ENCODE peak calls at places on chromosomes 1 and 21, in ten cellular contexts. X is stomach, N is AG04450, Y is HL-60, I is mesenchymal stem cell, A is epithelial cell of proximal tubule, K is kidney epithelial cell, L is heart right ventricle, Z is BE2C, C is mammary epithelial cell. B is an unnamed sample.

GRCh38 chr21:25107708-25108107 is 499.6 kb downstream of the MRPL39 start:
- DNase-seq in X (no peak), N (peak), Y (no peak), I (peak), A (peak), K (peak), L (no peak), Z (peak), C (no peak), B (peak)

GRCh38 chr1:246373828-246374569 is 133.1 kb downstream of the SMYD3 start:
- DNase-seq in X (no peak), N (no peak), Y (no peak), I (peak), A (no peak), K (no peak), L (no peak), Z (no peak), C (no peak), B (no peak)

GRCh38 chr21:45592208-45592619 is 50.0 kb upstream of the SLC19A1 start:
- DNase-seq in X (no peak), N (no peak), Y (peak), I (no peak), A (no peak), K (no peak), L (no peak), Z (no peak), C (no peak), B (no peak)

GRCh38 chr21:37452222-37452621 is 85.6 kb downstream of the DYRK1A start:
- DNase-seq in X (no peak), N (peak), Y (no peak), I (peak), A (peak), K (peak), L (peak), Z (no peak), C (peak), B (peak)

GRCh38 chr1:15851251-15852035 is 3.9 kb downstream of the SPEN start:
- DNase-seq in X (no peak), N (no peak), Y (no peak), I (no peak), A (no peak), K (no peak), L (no peak), Z (no peak), C (no peak), B (no peak)

GRCh38 chr1:69246721-69247120 is 321.0 kb upstream of the LRRC7 start:
- DNase-seq in X (no peak), N (no peak), Y (no peak), I (no peak), A (no peak), K (no peak), L (no peak), Z (no peak), C (no peak), B (no peak)

GRCh38 chr1:37549341-37549740 is 4.8 kb downstream of the SNIP1 start:
- DNase-seq in X (no peak), N (no peak), Y (no peak), I (no peak), A (no peak), K (no peak), L (no peak), Z (no peak), C (peak), B (no peak)

GRCh38 chr1:247421074-247421473 is 5.1 kb downstream of the NLRP3 start:
- DNase-seq in X (no peak), N (no peak), Y (no peak), I (no peak), A (no peak), K (no peak), L (no peak), Z (no peak), C (peak), B (no peak)

GRCh38 chr1:202688401-202688800 is 21.9 kb downstream of the SYT2 start:
- DNase-seq in X (no peak), N (no peak), Y (no peak), I (no peak), A (no peak), K (no peak), L (no peak), Z (no peak), C (no peak), B (no peak)

GRCh38 chr1:30191154-30191702 is 532.2 kb downstream of the MATN1 start:
- DNase-seq in X (no peak), N (no peak), Y (no peak), I (peak), A (no peak), K (no peak), L (no peak), Z (peak), C (no peak), B (no peak)

GRCh38 chr1:8661185-8662110 is 156.0 kb downstream of the RERE start:
- DNase-seq in X (no peak), N (peak), Y (no peak), I (peak), A (no peak), K (peak), L (no peak), Z (no peak), C (peak), B (peak)

GRCh38 chr1:16055613-16056520 is 12.3 kb downstream of the CLCNKB start:
- DNase-seq in X (peak), N (peak), Y (peak), I (peak), A (no peak), K (peak), L (peak), Z (peak), C (peak), B (peak)

GRCh38 chr21:43211085-43212071 is 42.6 kb downstream of the CRYAA start:
- DNase-seq in X (peak), N (no peak), Y (no peak), I (no peak), A (no peak), K (no peak), L (peak), Z (peak), C (no peak), B (no peak)

GRCh38 chr1:228178737-228179720 is 13.4 kb downstream of the IBA57 start:
- DNase-seq in X (no peak), N (no peak), Y (no peak), I (peak), A (no peak), K (no peak), L (no peak), Z (peak), C (no peak), B (no peak)

GRCh38 chr1:245856944-245857531 is 650.0 kb downstream of the SMYD3 start:
- DNase-seq in X (no peak), N (no peak), Y (no peak), I (peak), A (no peak), K (no peak), L (no peak), Z (no peak), C (peak), B (peak)

GRCh38 chr1:226569879-226570547 is 21.4 kb downstream of the STUM start:
- DNase-seq in X (no peak), N (no peak), Y (no peak), I (peak), A (no peak), K (no peak), L (no peak), Z (peak), C (no peak), B (no peak)

GRCh38 chr1:179978199-179979079 is 23.8 kb downstream of the CEP350 start:
- DNase-seq in X (no peak), N (no peak), Y (no peak), I (no peak), A (no peak), K (no peak), L (no peak), Z (no peak), C (no peak), B (no peak)

GRCh38 chr1:241447056-241447649 is 72.4 kb downstream of the FH start:
- DNase-seq in X (no peak), N (no peak), Y (no peak), I (peak), A (no peak), K (no peak), L (no peak), Z (no peak), C (no peak), B (no peak)

GRCh38 chr21:21387891-21388290 is 389.7 kb downstream of the NCAM2 start:
- DNase-seq in X (no peak), N (no peak), Y (no peak), I (no peak), A (no peak), K (no peak), L (no peak), Z (no peak), C (no peak), B (no peak)

GRCh38 chr1:243501002-243501401 is 245.2 kb downstream of the SDCCAG8 start:
- DNase-seq in X (no peak), N (peak), Y (no peak), I (no peak), A (no peak), K (no peak), L (no peak), Z (no peak), C (peak), B (peak)

GRCh38 chr1:242828199-242828598 is 303.7 kb upstream of the PLD5 start:
- DNase-seq in X (no peak), N (no peak), Y (no peak), I (no peak), A (no peak), K (no peak), L (no peak), Z (peak), C (no peak), B (no peak)

GRCh38 chr1:215418876-215419442 is 148.1 kb upstream of the KCTD3 start:
- DNase-seq in X (no peak), N (no peak), Y (no peak), I (peak), A (no peak), K (no peak), L (no peak), Z (peak), C (no peak), B (no peak)

GRCh38 chr1:109274533-109275476 is 8.1 kb downstream of the PSRC1 start:
- DNase-seq in X (peak), N (no peak), Y (peak), I (peak), A (no peak), K (peak), L (no peak), Z (peak), C (peak), B (no peak)

GRCh38 chr1:205962821-205963221 is 19.6 kb upstream of the SLC26A9 start:
- DNase-seq in X (no peak), N (no peak), Y (no peak), I (no peak), A (no peak), K (no peak), L (no peak), Z (no peak), C (no peak), B (no peak)
- H3K4me3 ChIP-seq in X (no peak), N (no peak), Y (no peak), I (no peak), A (no peak), K (no peak), L (no peak), Z (no peak), C (no peak), B (no peak)

GRCh38 chr1:198696211-198696610 is 57.4 kb downstream of the PTPRC start:
- DNase-seq in X (no peak), N (no peak), Y (no peak), I (no peak), A (no peak), K (no peak), L (no peak), Z (no peak), C (no peak), B (no peak)
- H3K4me3 ChIP-seq in X (no peak), N (no peak), Y (no peak), I (no peak), A (no peak), K (no peak), L (no peak), Z (no peak), C (no peak), B (no peak)

GRCh38 chr1:182388392-182389134 is 3.0 kb downstream of the GLUL start:
- DNase-seq in X (no peak), N (no peak), Y (no peak), I (no peak), A (no peak), K (no peak), L (no peak), Z (no peak), C (no peak), B (no peak)

GRCh38 chr1:182386980-182387379 is 4.6 kb downstream of the GLUL start:
- DNase-seq in X (no peak), N (no peak), Y (no peak), I (no peak), A (no peak), K (no peak), L (no peak), Z (no peak), C (no peak), B (no peak)

GRCh38 chr1:182385885-182386853 is 5.4 kb downstream of the GLUL start:
- DNase-seq in X (no peak), N (no peak), Y (no peak), I (no peak), A (no peak), K (no peak), L (no peak), Z (no peak), C (no peak), B (no peak)

GRCh38 chr1:182389619-182390047 is 2.0 kb downstream of the GLUL start:
- DNase-seq in X (no peak), N (no peak), Y (peak), I (peak), A (no peak), K (no peak), L (no peak), Z (no peak), C (peak), B (no peak)

DNA sequence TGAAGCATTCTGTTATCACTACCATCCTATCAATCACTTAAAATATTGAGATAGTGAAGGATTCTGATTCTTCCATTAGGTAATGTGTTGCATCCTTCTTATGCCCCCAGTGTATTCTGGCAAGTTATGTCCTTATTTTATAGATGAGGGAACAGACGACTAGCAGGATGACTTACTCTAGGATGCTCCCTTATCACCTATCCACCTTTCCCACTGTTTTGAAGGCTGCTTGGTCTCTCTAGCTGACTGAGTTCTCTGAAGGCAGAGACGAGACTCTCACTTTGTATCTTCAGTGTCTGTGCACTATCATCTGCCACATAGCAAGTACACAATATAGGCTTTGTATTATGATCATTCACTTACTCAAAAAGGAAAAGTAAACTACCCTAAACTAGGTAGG is 4.0 kb downstream of the GLUL start:
- DNase-seq in X (no peak), N (no peak), Y (no peak), I (no peak), A (no peak), K (no peak), L (no peak), Z (no peak), C (no peak), B (no peak)
- H3K4me3 ChIP-seq in X (peak), N (no peak), Y (no peak), I (no peak), A (no peak), K (no peak), L (no peak), Z (no peak), C (no peak), B (no peak)

GRCh38 chr1:31580513-31580870 is 4.2 kb downstream of the TINAGL1 start:
- DNase-seq in X (no peak), N (no peak), Y (no peak), I (no peak), A (no peak), K (no peak), L (no peak), Z (no peak), C (no peak), B (no peak)
- H3K4me3 ChIP-seq in X (peak), N (no peak), Y (no peak), I (no peak), A (peak), K (no peak), L (peak), Z (no peak), C (no peak), B (no peak)

DNA sequence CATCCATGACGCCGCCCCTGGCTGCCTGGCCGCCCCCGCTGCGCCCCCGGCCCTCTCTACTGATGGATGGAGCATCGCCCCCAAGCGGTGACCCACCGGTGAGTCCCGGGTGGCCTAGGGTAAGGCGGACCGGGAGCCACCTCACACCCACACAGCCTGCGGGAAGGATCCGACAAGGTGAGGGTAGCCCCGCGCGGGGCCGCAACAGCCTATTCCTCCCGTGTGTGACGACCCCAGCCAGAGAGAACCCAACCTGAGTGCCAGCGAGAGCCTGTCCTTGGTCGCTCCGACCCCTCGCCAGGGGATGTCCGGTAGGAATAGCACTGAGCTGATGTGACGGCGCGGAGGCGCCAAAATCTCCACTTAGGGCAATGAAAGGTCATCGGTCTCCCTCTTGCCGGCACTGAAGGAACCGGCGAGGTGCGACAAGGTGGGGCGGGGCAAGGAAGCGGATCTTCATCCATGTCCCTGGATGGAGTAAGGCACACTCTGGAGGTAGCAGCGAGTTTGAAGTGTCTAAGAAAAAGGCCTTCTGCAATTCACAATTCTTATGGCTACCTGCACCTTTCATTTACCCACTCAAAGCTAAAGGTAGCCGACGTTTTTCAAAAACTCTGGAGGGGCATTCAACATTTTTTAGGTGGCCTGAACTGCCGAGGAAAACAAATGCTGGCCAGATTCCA is 19.7 kb upstream of the CHIA start:
- DNase-seq in X (no peak), N (no peak), Y (no peak), I (no peak), A (no peak), K (no peak), L (peak), Z (no peak), C (no peak), B (no peak)
- H3K4me3 ChIP-seq in X (peak), N (no peak), Y (no peak), I (no peak), A (no peak), K (no peak), L (no peak), Z (no peak), C (no peak), B (no peak)

GRCh38 chr1:206771353-206771722 is 765 bp downstream of the IL19 start:
- DNase-seq in X (no peak), N (no peak), Y (no peak), I (no peak), A (no peak), K (no peak), L (no peak), Z (no peak), C (no peak), B (no peak)

GRCh38 chr1:206769331-206769731 is 1.2 kb upstream of the IL19 start:
- DNase-seq in X (peak), N (no peak), Y (no peak), I (no peak), A (no peak), K (no peak), L (no peak), Z (no peak), C (no peak), B (no peak)

GRCh38 chr1:206770531-206771352 is at the start of gene IL19:
- DNase-seq in X (no peak), N (no peak), Y (peak), I (peak), A (no peak), K (peak), L (no peak), Z (no peak), C (peak), B (no peak)

GRCh38 chr1:206774096-206774495 is 1.8 kb upstream of the IL10 start:
- DNase-seq in X (no peak), N (no peak), Y (no peak), I (no peak), A (no peak), K (no peak), L (no peak), Z (no peak), C (no peak), B (no peak)

GRCh38 chr1:206772228-206773002 is at the start of gene IL10:
- DNase-seq in X (no peak), N (no peak), Y (peak), I (no peak), A (no peak), K (no peak), L (no peak), Z (no peak), C (no peak), B (no peak)
- H3K4me3 ChIP-seq in X (no peak), N (no peak), Y (no peak), I (no peak), A (no peak), K (no peak), L (no peak), Z (no peak), C (no peak), B (no peak)

GRCh38 chr1:150514260-150514659 is 1.3 kb upstream of the FALEC start:
- DNase-seq in X (no peak), N (no peak), Y (no peak), I (no peak), A (no peak), K (no peak), L (no peak), Z (no peak), C (no peak), B (no peak)

GRCh38 chr1:150516050-150516591 is 569 bp downstream of the FALEC start:
- DNase-seq in X (no peak), N (no peak), Y (peak), I (peak), A (no peak), K (no peak), L (no peak), Z (no peak), C (no peak), B (no peak)

GRCh38 chr1:150514913-150515327 is 632 bp upstream of the FALEC start:
- DNase-seq in X (no peak), N (no peak), Y (no peak), I (no peak), A (no peak), K (no peak), L (no peak), Z (no peak), C (no peak), B (no peak)

GRCh38 chr1:150515328-150516049 is at the start of gene FALEC:
- DNase-seq in X (peak), N (peak), Y (peak), I (peak), A (no peak), K (peak), L (peak), Z (peak), C (peak), B (peak)

GRCh38 chr1:150516616-150517015 is 1.1 kb downstream of the FALEC start:
- DNase-seq in X (no peak), N (no peak), Y (no peak), I (peak), A (no peak), K (no peak), L (no peak), Z (no peak), C (no peak), B (no peak)
- H3K4me3 ChIP-seq in X (peak), N (peak), Y (no peak), I (no peak), A (peak), K (no peak), L (peak), Z (peak), C (no peak), B (peak)